ENCODE peak calls at places on chromosome 15, in six cellular contexts. N, I, B, R, K and L are unnamed samples.

GRCh38 chr15:96337354-96337990 is 7.0 kb downstream of the NR2F2 start:
- DNase-seq in K (no peak), R (no peak), N (no peak), B (no peak), I (no peak), L (no peak)

GRCh38 chr15:98154863-98155262 is 194.4 kb downstream of the ARRDC4 start:
- DNase-seq in I (no peak), R (no peak), N (no peak), B (no peak), K (peak; percentile 13), L (no peak)

GRCh38 chr15:82135645-82136044 is 89.8 kb upstream of the MEX3B start:
- DNase-seq in K (no peak), B (no peak), I (no peak), R (no peak), N (no peak), L (no peak)

GRCh38 chr15:66864086-66864830 is 162.2 kb downstream of the SMAD6 start:
- DNase-seq in B (no peak), I (no peak), K (peak; percentile 1), N (no peak), R (no peak), L (no peak)

GRCh38 chr15:91047545-91048199 is 25.3 kb upstream of the VPS33B start:
- DNase-seq in K (no peak), N (no peak), R (no peak), I (no peak), B (no peak), L (no peak)

GRCh38 chr15:100683434-100683833 is 81.0 kb downstream of the ASB7 start:
- DNase-seq in I (no peak), B (no peak), R (no peak), K (no peak), N (no peak), L (no peak)

GRCh38 chr15:29045717-29046116 is 159.9 kb downstream of the APBA2 start:
- DNase-seq in K (no peak), N (no peak), R (no peak), B (no peak), I (no peak), L (no peak)

GRCh38 chr15:80168421-80168820 is 15.6 kb downstream of the FAH start:
- DNase-seq in R (no peak), B (no peak), K (no peak), I (no peak), N (no peak), L (no peak)

GRCh38 chr15:57654136-57654845 is 52.2 kb upstream of the POLR2M start:
- DNase-seq in K (no peak), I (no peak), N (no peak), B (no peak), R (no peak), L (no peak)